ENCODE peak calls at places on chromosomes 11 and 22, in six cellular contexts. Q is H9, N is IMR-90, I is neuronal stem cell, V is mesendoderm, L is H1. O is an unnamed sample.

GRCh38 chr11:98616256-98616655 is 404.5 kb upstream of the CNTN5 start:
- DNase-seq in L (no peak), Q (no peak), V (no peak), I (no peak), N (no peak), O (no peak)

GRCh38 chr11:88051386-88051785 is 123.9 kb downstream of the RAB38 start:
- DNase-seq in V (no peak), L (no peak), N (peak), Q (no peak), I (no peak), O (peak)

GRCh38 chr22:31241936-31242335 is 29.8 kb downstream of the LIMK2 start:
- DNase-seq in V (peak), I (no peak), Q (no peak), L (no peak), N (peak), O (peak)

GRCh38 chr11:66653123-66653522 is 14.6 kb downstream of the RBM4 start:
- DNase-seq in V (no peak), L (no peak), I (no peak), Q (no peak), N (peak), O (no peak)

GRCh38 chr11:46697303-46697702 is 3.1 kb downstream of the ARHGAP1 start:
- DNase-seq in L (no peak), N (no peak), I (no peak), V (peak), Q (no peak), O (peak)

GRCh38 chr11:113549611-113550061 is 74.4 kb upstream of the DRD2 start:
- DNase-seq in Q (no peak), I (no peak), V (no peak), L (no peak), N (no peak), O (no peak)

GRCh38 chr22:28742562-28742962 is 723 bp downstream of the HSCB start:
- DNase-seq in N (no peak), I (peak), Q (no peak), V (no peak), L (no peak), O (no peak)

GRCh38 chr22:22666307-22667091 is 22.1 kb downstream of the GGTLC2 start:
- DNase-seq in Q (peak), I (no peak), V (peak), N (peak), L (peak), O (no peak)

GRCh38 chr22:45202333-45203149 is 38.2 kb downstream of the KIAA0930 start:
- DNase-seq in I (no peak), N (peak), L (no peak), Q (peak), V (no peak), O (peak)

GRCh38 chr11:2833051-2833937 is 52.3 kb downstream of the CDKN1C start:
- DNase-seq in N (no peak), Q (no peak), V (no peak), I (no peak), L (no peak), O (no peak)

GRCh38 chr11:2833938-2834892 is 51.4 kb downstream of the CDKN1C start:
- DNase-seq in N (no peak), L (no peak), V (no peak), I (no peak), Q (no peak), O (no peak)

GRCh38 chr11:2835768-2836150 is 49.8 kb downstream of the CDKN1C start:
- DNase-seq in I (no peak), V (no peak), Q (no peak), L (no peak), N (no peak), O (no peak)

GRCh38 chr11:2836335-2837095 is 49.1 kb downstream of the CDKN1C start:
- DNase-seq in I (no peak), V (no peak), L (no peak), N (no peak), Q (no peak), O (no peak)

GRCh38 chr11:2834893-2835767 is 50.4 kb downstream of the CDKN1C start:
- DNase-seq in V (peak), Q (no peak), L (no peak), I (no peak), N (peak), O (peak)
- H2BK15ac ChIP-seq in V (no peak), Q (no peak), L (no peak), I (peak), N (no peak), O (peak)

GRCh38 chr11:69122337-69122641 is 33.4 kb upstream of the SMIM38 start:
- DNase-seq in I (no peak), Q (no peak), N (no peak), L (no peak), V (no peak), O (no peak)
- H2BK15ac ChIP-seq in I (peak), Q (no peak), N (no peak), L (peak), V (no peak), O (no peak)

GRCh38 chr22:48667289-48667688 is 1160.4 kb downstream of the BRD1 start:
- DNase-seq in L (no peak), Q (no peak), N (no peak), I (no peak), V (no peak), O (no peak)

GRCh38 chr22:48666620-48667019 is 1161.1 kb downstream of the BRD1 start:
- DNase-seq in V (no peak), Q (no peak), L (no peak), I (no peak), N (no peak), O (no peak)

GRCh38 chr22:48670747-48671146 is 1156.9 kb downstream of the BRD1 start:
- DNase-seq in Q (no peak), V (no peak), I (no peak), N (no peak), L (no peak), O (no peak)

GRCh38 chr22:48670317-48670716 is 1157.4 kb downstream of the BRD1 start:
- DNase-seq in I (no peak), V (no peak), Q (no peak), N (no peak), L (no peak), O (no peak)

DNA sequence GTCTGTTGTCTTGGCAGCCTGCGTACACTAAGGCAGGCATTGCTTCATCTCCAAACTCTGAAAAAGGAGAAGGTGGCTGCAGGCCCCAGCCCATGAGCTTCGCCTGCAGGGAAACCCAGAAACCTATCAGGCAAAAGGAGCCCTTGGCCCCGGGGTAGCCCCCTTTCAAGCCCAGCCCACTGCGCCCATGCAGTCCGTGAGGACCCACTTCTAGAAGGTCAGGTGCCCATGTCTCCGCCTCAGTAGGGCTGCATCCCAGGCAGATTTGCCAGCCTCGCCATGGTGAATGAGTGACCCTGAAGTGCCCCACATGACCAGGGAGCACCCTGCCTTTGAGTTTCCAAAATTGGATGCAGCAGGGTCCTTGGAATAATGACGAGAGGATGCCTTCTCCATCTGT is 1158.4 kb downstream of the BRD1 start:
- DNase-seq in N (no peak), V (no peak), L (no peak), I (no peak), Q (no peak), O (no peak)
- H2BK15ac ChIP-seq in N (no peak), V (no peak), L (no peak), I (no peak), Q (no peak), O (no peak)

GRCh38 chr11:78046486-78046854 is 17.2 kb upstream of the THRSP start:
- DNase-seq in N (no peak), L (no peak), Q (no peak), V (no peak), I (no peak), O (no peak)

GRCh38 chr11:78050964-78051831 is 12.5 kb upstream of the THRSP start:
- DNase-seq in I (no peak), Q (peak), L (no peak), N (peak), V (peak), O (peak)

GRCh38 chr11:78045851-78046485 is 17.7 kb upstream of the THRSP start:
- DNase-seq in L (peak), Q (peak), V (peak), I (peak), N (peak), O (peak)

GRCh38 chr11:78048561-78048960 is 15.1 kb upstream of the THRSP start:
- DNase-seq in N (no peak), V (peak), I (no peak), L (no peak), Q (no peak), O (no peak)

GRCh38 chr11:78049348-78049747 is 14.3 kb upstream of the THRSP start:
- DNase-seq in I (no peak), V (no peak), L (no peak), N (no peak), Q (no peak), O (no peak)
- H2BK15ac ChIP-seq in I (no peak), V (no peak), L (peak), N (no peak), Q (no peak), O (no peak)